ENCODE peak calls at places on chromosome 7, in ten cellular contexts. One of them, this sample, is unnamed.

GRCh38 chr7:43528581-43529354 is 54.1 kb upstream of the STK17A start:
- DNase-seq in activated CD4-positive, CD25-positive, alpha-beta regulatory T cell: no peak
- DNase-seq in NCI-H2081: no peak
- DNase-seq in body of pancreas: no peak
- DNase-seq in activated naive CD8-positive, alpha-beta T cell treated with anti-CD3 and anti-CD28 coated beads, Interleukin-2, amount 10 ng/mL, durations not matched to agents 7 days and 5 days: no peak
- DNase-seq in hypothalamus: no peak
- DNase-seq in left kidney: no peak
- DNase-seq in NCI-H1436 treated with DMSO at 0.1 percent for 48 hours: no peak
- DNase-seq in coronary artery: no peak
- DNase-seq in SJSA1: no peak
- DNase-seq in this sample: no peak

GRCh38 chr7:3559178-3559765 is 258.2 kb downstream of the SDK1 start:
- DNase-seq in body of pancreas: peak
- DNase-seq in left kidney: peak
- DNase-seq in coronary artery: no peak
- DNase-seq in NCI-H2081: no peak
- DNase-seq in activated CD4-positive, CD25-positive, alpha-beta regulatory T cell: no peak
- DNase-seq in hypothalamus: no peak
- DNase-seq in NCI-H1436 treated with DMSO at 0.1 percent for 48 hours: no peak
- DNase-seq in SJSA1: no peak
- DNase-seq in activated naive CD8-positive, alpha-beta T cell treated with anti-CD3 and anti-CD28 coated beads, Interleukin-2, amount 10 ng/mL, durations not matched to agents 7 days and 5 days: no peak
- DNase-seq in this sample: peak

GRCh38 chr7:92740713-92741126 is 95.7 kb downstream of the CDK6 start:
- DNase-seq in SJSA1: peak
- DNase-seq in coronary artery: no peak
- DNase-seq in left kidney: peak
- DNase-seq in activated CD4-positive, CD25-positive, alpha-beta regulatory T cell: no peak
- DNase-seq in body of pancreas: no peak
- DNase-seq in activated naive CD8-positive, alpha-beta T cell treated with anti-CD3 and anti-CD28 coated beads, Interleukin-2, amount 10 ng/mL, durations not matched to agents 7 days and 5 days: no peak
- DNase-seq in hypothalamus: no peak
- DNase-seq in NCI-H2081: no peak
- DNase-seq in NCI-H1436 treated with DMSO at 0.1 percent for 48 hours: no peak
- DNase-seq in this sample: peak

GRCh38 chr7:36475371-36475770 is 85.7 kb downstream of the ANLN start:
- DNase-seq in NCI-H1436 treated with DMSO at 0.1 percent for 48 hours: no peak
- DNase-seq in body of pancreas: no peak
- DNase-seq in NCI-H2081: no peak
- DNase-seq in activated CD4-positive, CD25-positive, alpha-beta regulatory T cell: no peak
- DNase-seq in SJSA1: no peak
- DNase-seq in hypothalamus: no peak
- DNase-seq in left kidney: no peak
- DNase-seq in coronary artery: no peak
- DNase-seq in activated naive CD8-positive, alpha-beta T cell treated with anti-CD3 and anti-CD28 coated beads, Interleukin-2, amount 10 ng/mL, durations not matched to agents 7 days and 5 days: no peak
- DNase-seq in this sample: no peak

GRCh38 chr7:105097619-105098018 is 83.6 kb downstream of the KMT2E start:
- DNase-seq in activated CD4-positive, CD25-positive, alpha-beta regulatory T cell: no peak
- DNase-seq in coronary artery: no peak
- DNase-seq in SJSA1: no peak
- DNase-seq in hypothalamus: no peak
- DNase-seq in NCI-H1436 treated with DMSO at 0.1 percent for 48 hours: no peak
- DNase-seq in NCI-H2081: no peak
- DNase-seq in activated naive CD8-positive, alpha-beta T cell treated with anti-CD3 and anti-CD28 coated beads, Interleukin-2, amount 10 ng/mL, durations not matched to agents 7 days and 5 days: no peak
- DNase-seq in left kidney: no peak
- DNase-seq in body of pancreas: no peak
- DNase-seq in this sample: peak

GRCh38 chr7:142671506-142671905 is 77.8 kb upstream of the PRSS1 start:
- DNase-seq in body of pancreas: no peak
- DNase-seq in left kidney: no peak
- DNase-seq in activated naive CD8-positive, alpha-beta T cell treated with anti-CD3 and anti-CD28 coated beads, Interleukin-2, amount 10 ng/mL, durations not matched to agents 7 days and 5 days: no peak
- DNase-seq in hypothalamus: no peak
- DNase-seq in SJSA1: no peak
- DNase-seq in NCI-H1436 treated with DMSO at 0.1 percent for 48 hours: no peak
- DNase-seq in activated CD4-positive, CD25-positive, alpha-beta regulatory T cell: no peak
- DNase-seq in NCI-H2081: no peak
- DNase-seq in coronary artery: no peak
- DNase-seq in this sample: no peak

GRCh38 chr7:2982831-2983230 is 60.8 kb downstream of the CARD11 start:
- DNase-seq in coronary artery: no peak
- DNase-seq in SJSA1: no peak
- DNase-seq in activated naive CD8-positive, alpha-beta T cell treated with anti-CD3 and anti-CD28 coated beads, Interleukin-2, amount 10 ng/mL, durations not matched to agents 7 days and 5 days: peak
- DNase-seq in NCI-H1436 treated with DMSO at 0.1 percent for 48 hours: no peak
- DNase-seq in left kidney: no peak
- DNase-seq in activated CD4-positive, CD25-positive, alpha-beta regulatory T cell: peak
- DNase-seq in hypothalamus: no peak
- DNase-seq in NCI-H2081: no peak
- DNase-seq in body of pancreas: no peak
- DNase-seq in this sample: no peak

GRCh38 chr7:1193593-1194424 is 33.8 kb upstream of the ZFAND2A start:
- DNase-seq in SJSA1: no peak
- DNase-seq in NCI-H1436 treated with DMSO at 0.1 percent for 48 hours: no peak
- DNase-seq in coronary artery: no peak
- DNase-seq in hypothalamus: peak
- DNase-seq in activated naive CD8-positive, alpha-beta T cell treated with anti-CD3 and anti-CD28 coated beads, Interleukin-2, amount 10 ng/mL, durations not matched to agents 7 days and 5 days: peak
- DNase-seq in activated CD4-positive, CD25-positive, alpha-beta regulatory T cell: no peak
- DNase-seq in left kidney: peak
- DNase-seq in body of pancreas: peak
- DNase-seq in NCI-H2081: peak
- DNase-seq in this sample: peak

GRCh38 chr7:94301024-94301588 is 93.6 kb upstream of the COL1A2 start:
- DNase-seq in NCI-H2081: no peak
- DNase-seq in coronary artery: peak
- DNase-seq in hypothalamus: no peak
- DNase-seq in activated CD4-positive, CD25-positive, alpha-beta regulatory T cell: no peak
- DNase-seq in activated naive CD8-positive, alpha-beta T cell treated with anti-CD3 and anti-CD28 coated beads, Interleukin-2, amount 10 ng/mL, durations not matched to agents 7 days and 5 days: no peak
- DNase-seq in body of pancreas: peak
- DNase-seq in SJSA1: peak
- DNase-seq in NCI-H1436 treated with DMSO at 0.1 percent for 48 hours: no peak
- DNase-seq in left kidney: peak
- DNase-seq in this sample: peak

GRCh38 chr7:73770860-73771665 is 993 bp upstream of the CLDN3 start:
- DNase-seq in body of pancreas: no peak
- DNase-seq in left kidney: no peak
- DNase-seq in activated CD4-positive, CD25-positive, alpha-beta regulatory T cell: no peak
- DNase-seq in NCI-H2081: no peak
- DNase-seq in coronary artery: no peak
- DNase-seq in hypothalamus: no peak
- DNase-seq in activated naive CD8-positive, alpha-beta T cell treated with anti-CD3 and anti-CD28 coated beads, Interleukin-2, amount 10 ng/mL, durations not matched to agents 7 days and 5 days: no peak
- DNase-seq in NCI-H1436 treated with DMSO at 0.1 percent for 48 hours: no peak
- DNase-seq in SJSA1: no peak
- DNase-seq in this sample: no peak